ENCODE peak calls at places on chromosomes 5 and 9, in seven cellular contexts. E, Y, B, A, O, I and S are unnamed samples.

GRCh38 chr9:109033941-109034700 is 20.8 kb upstream of the CTNNAL1 start:
- DNase-seq in I (no peak), B (no peak), O (no peak), Y (no peak), E (no peak), A (no peak), S (no peak)

GRCh38 chr5:88719434-88719833 is 163.6 kb downstream of the MEF2C start:
- DNase-seq in A (no peak), O (no peak), B (no peak), E (no peak), Y (no peak), I (no peak), S (no peak)

GRCh38 chr5:86909896-86910295 is 292.2 kb downstream of the COX7C start:
- DNase-seq in A (no peak), Y (no peak), B (no peak), E (no peak), I (no peak), O (no peak), S (no peak)

GRCh38 chr5:81826128-81826527 is 75.2 kb upstream of the SSBP2 start:
- DNase-seq in E (no peak), I (no peak), Y (no peak), B (no peak), O (no peak), A (no peak), S (no peak)

GRCh38 chr5:53256746-53257145 is 147.2 kb upstream of the MOCS2 start:
- DNase-seq in B (no peak), Y (no peak), O (no peak), E (no peak), I (no peak), A (no peak), S (no peak)

GRCh38 chr5:173523388-173523787 is 93.1 kb downstream of the BOD1 start:
- DNase-seq in I (no peak), A (no peak), E (no peak), B (no peak), Y (no peak), O (no peak), S (no peak)

GRCh38 chr9:36282275-36282674 is 24.0 kb upstream of the GNE start:
- DNase-seq in B (no peak), A (no peak), Y (no peak), O (no peak), E (no peak), I (no peak), S (no peak)

GRCh38 chr9:110389148-110389783 is 51.6 kb upstream of the TXNDC8 start:
- DNase-seq in Y (no peak), I (no peak), A (no peak), E (no peak), O (no peak), B (no peak), S (no peak)

GRCh38 chr5:53481354-53481886 is 991 bp downstream of the FST start:
- DNase-seq in I (no peak), E (no peak), A (no peak), O (no peak), B (no peak), Y (no peak), S (no peak)